ENCODE peak calls at places on chromosomes 11 and 22, in six cellular contexts. One of them, this sample, is unnamed.
A peak's percentile ranks its signal among the peaks of the same experiment; 100 is the strongest.

GRCh38 chr22:50422961-50423815 is 51.6 kb downstream of the SBF1 start:
- DNase-seq in stomach: no peak
- DNase-seq in K562: no peak
- DNase-seq in CD8-positive, alpha-beta T cell: no peak
- DNase-seq in astrocyte of the spinal cord: no peak
- DNase-seq in fibroblast of lung: no peak
- DNase-seq in this sample: no peak

GRCh38 chr22:19873960-19874306 is 19.3 kb upstream of the GNB1L start:
- DNase-seq in fibroblast of lung: no peak
- DNase-seq in K562: no peak
- DNase-seq in CD8-positive, alpha-beta T cell: no peak
- DNase-seq in stomach: no peak
- DNase-seq in astrocyte of the spinal cord: no peak
- DNase-seq in this sample: no peak

GRCh38 chr11:15638386-15638787 is 523.7 kb downstream of the INSC start:
- DNase-seq in stomach: no peak
- DNase-seq in K562: no peak
- DNase-seq in fibroblast of lung: no peak
- DNase-seq in CD8-positive, alpha-beta T cell: no peak
- DNase-seq in astrocyte of the spinal cord: no peak
- DNase-seq in this sample: no peak

GRCh38 chr11:71451596-71452353 is 1.2 kb upstream of the NADSYN1 start:
- DNase-seq in fibroblast of lung: no peak
- DNase-seq in CD8-positive, alpha-beta T cell: no peak
- DNase-seq in K562: peak; percentile 37
- DNase-seq in stomach: no peak
- DNase-seq in astrocyte of the spinal cord: no peak
- DNase-seq in this sample: no peak

GRCh38 chr11:534592-535518 is 521 bp downstream of the HRAS start:
- DNase-seq in CD8-positive, alpha-beta T cell: peak; percentile 9
- DNase-seq in stomach: peak; percentile 52
- DNase-seq in K562: no peak
- DNase-seq in astrocyte of the spinal cord: no peak
- DNase-seq in fibroblast of lung: peak; percentile 19
- DNase-seq in this sample: peak; percentile 66

GRCh38 chr22:30878516-30879365 is 89.8 kb downstream of the MORC2 start:
- DNase-seq in astrocyte of the spinal cord: no peak
- DNase-seq in CD8-positive, alpha-beta T cell: no peak
- DNase-seq in K562: peak; percentile 60
- DNase-seq in fibroblast of lung: no peak
- DNase-seq in stomach: no peak
- DNase-seq in this sample: peak; percentile 10

GRCh38 chr11:45142241-45142885 is 4.1 kb upstream of the PRDM11 start:
- DNase-seq in fibroblast of lung: no peak
- DNase-seq in CD8-positive, alpha-beta T cell: no peak
- DNase-seq in astrocyte of the spinal cord: no peak
- DNase-seq in stomach: peak; percentile 21
- DNase-seq in K562: no peak
- DNase-seq in this sample: peak; percentile 39

GRCh38 chr11:124605719-124606118 is 5.5 kb upstream of the PANX3 start:
- DNase-seq in fibroblast of lung: no peak
- DNase-seq in astrocyte of the spinal cord: no peak
- DNase-seq in K562: no peak
- DNase-seq in stomach: no peak
- DNase-seq in CD8-positive, alpha-beta T cell: no peak
- DNase-seq in this sample: no peak

GRCh38 chr11:76783901-76784813 is 1.0 kb downstream of the TSKU start:
- DNase-seq in K562: peak; percentile 89
- DNase-seq in astrocyte of the spinal cord: peak; percentile 85
- DNase-seq in stomach: peak; percentile 56
- DNase-seq in fibroblast of lung: peak; percentile 88
- DNase-seq in CD8-positive, alpha-beta T cell: no peak
- DNase-seq in this sample: peak; percentile 77

GRCh38 chr11:132941024-132941646 is 591.2 kb downstream of the OPCML start:
- DNase-seq in fibroblast of lung: peak; percentile 26
- DNase-seq in K562: peak; percentile 6
- DNase-seq in astrocyte of the spinal cord: peak; percentile 52
- DNase-seq in CD8-positive, alpha-beta T cell: no peak
- DNase-seq in stomach: no peak
- DNase-seq in this sample: peak; percentile 62

GRCh38 chr22:27003301-27003700 is 345.9 kb downstream of the MIAT start:
- DNase-seq in stomach: no peak
- DNase-seq in CD8-positive, alpha-beta T cell: no peak
- DNase-seq in astrocyte of the spinal cord: no peak
- DNase-seq in K562: no peak
- DNase-seq in fibroblast of lung: peak; percentile 36
- DNase-seq in this sample: no peak

GRCh38 chr11:63958013-63958412 is 16.4 kb upstream of the COX8A start:
- DNase-seq in fibroblast of lung: no peak
- DNase-seq in stomach: no peak
- DNase-seq in K562: no peak
- DNase-seq in astrocyte of the spinal cord: no peak
- DNase-seq in CD8-positive, alpha-beta T cell: no peak
- DNase-seq in this sample: no peak

GRCh38 chr11:32092581-32093170 is 1.8 kb downstream of the RCN1 start:
- DNase-seq in astrocyte of the spinal cord: no peak
- DNase-seq in K562: no peak
- DNase-seq in CD8-positive, alpha-beta T cell: no peak
- DNase-seq in fibroblast of lung: no peak
- DNase-seq in stomach: no peak
- DNase-seq in this sample: no peak

GRCh38 chr11:119155733-119156492 is 7.1 kb downstream of the ABCG4 start:
- DNase-seq in astrocyte of the spinal cord: no peak
- DNase-seq in stomach: no peak
- DNase-seq in K562: peak; percentile 70
- DNase-seq in fibroblast of lung: no peak
- DNase-seq in CD8-positive, alpha-beta T cell: no peak
- DNase-seq in this sample: no peak

GRCh38 chr11:125344846-125345705 is 151.0 kb downstream of the FEZ1 start:
- DNase-seq in K562: no peak
- DNase-seq in CD8-positive, alpha-beta T cell: no peak
- DNase-seq in fibroblast of lung: no peak
- DNase-seq in stomach: no peak
- DNase-seq in astrocyte of the spinal cord: no peak
- DNase-seq in this sample: no peak

GRCh38 chr11:28743101-28743550 is 634.9 kb downstream of the METTL15 start:
- DNase-seq in stomach: no peak
- DNase-seq in fibroblast of lung: peak; percentile 31
- DNase-seq in astrocyte of the spinal cord: peak; percentile 26
- DNase-seq in CD8-positive, alpha-beta T cell: no peak
- DNase-seq in K562: no peak
- DNase-seq in this sample: peak; percentile 29

GRCh38 chr11:123338997-123339752 is 90.9 kb upstream of the GRAMD1B start:
- DNase-seq in K562: no peak
- DNase-seq in astrocyte of the spinal cord: no peak
- DNase-seq in stomach: no peak
- DNase-seq in fibroblast of lung: no peak
- DNase-seq in CD8-positive, alpha-beta T cell: no peak
- DNase-seq in this sample: no peak

GRCh38 chr11:102109896-102110760 is at the start of gene YAP1:
- DNase-seq in K562: peak; percentile 37
- DNase-seq in fibroblast of lung: peak; percentile 97
- DNase-seq in stomach: peak; percentile 88
- DNase-seq in astrocyte of the spinal cord: peak; percentile 97
- DNase-seq in CD8-positive, alpha-beta T cell: peak; percentile 39
- DNase-seq in this sample: peak; percentile 97

GRCh38 chr11:114172871-114173444 is 113.4 kb downstream of the ZBTB16 start:
- DNase-seq in stomach: no peak
- DNase-seq in astrocyte of the spinal cord: no peak
- DNase-seq in K562: no peak
- DNase-seq in fibroblast of lung: no peak
- DNase-seq in CD8-positive, alpha-beta T cell: no peak
- DNase-seq in this sample: no peak

GRCh38 chr11:44418438-44418795 is 108.5 kb upstream of the ALX4 start:
- DNase-seq in CD8-positive, alpha-beta T cell: no peak
- DNase-seq in stomach: no peak
- DNase-seq in K562: no peak
- DNase-seq in fibroblast of lung: no peak
- DNase-seq in astrocyte of the spinal cord: no peak
- DNase-seq in this sample: no peak

GRCh38 chr22:25760294-25760693 is 18.3 kb downstream of the MYO18B start:
- DNase-seq in K562: no peak
- DNase-seq in fibroblast of lung: peak; percentile 59
- DNase-seq in CD8-positive, alpha-beta T cell: no peak
- DNase-seq in stomach: no peak
- DNase-seq in astrocyte of the spinal cord: peak; percentile 22
- DNase-seq in this sample: no peak

GRCh38 chr11:9815486-9816136 is 151.7 kb downstream of the SWAP70 start:
- DNase-seq in stomach: no peak
- DNase-seq in K562: no peak
- DNase-seq in astrocyte of the spinal cord: peak; percentile 81
- DNase-seq in fibroblast of lung: peak; percentile 88
- DNase-seq in CD8-positive, alpha-beta T cell: no peak
- DNase-seq in this sample: peak; percentile 91

GRCh38 chr11:43687120-43687791 is 6.7 kb downstream of the HSD17B12 start:
- DNase-seq in stomach: peak; percentile 26
- DNase-seq in CD8-positive, alpha-beta T cell: no peak
- DNase-seq in K562: no peak
- DNase-seq in astrocyte of the spinal cord: peak; percentile 19
- DNase-seq in fibroblast of lung: peak; percentile 41
- DNase-seq in this sample: peak; percentile 49

GRCh38 chr11:45850446-45850845 is 3.2 kb downstream of the CRY2 start:
- DNase-seq in CD8-positive, alpha-beta T cell: no peak
- DNase-seq in stomach: no peak
- DNase-seq in fibroblast of lung: peak; percentile 64
- DNase-seq in K562: no peak
- DNase-seq in astrocyte of the spinal cord: peak; percentile 22
- DNase-seq in this sample: peak; percentile 65

GRCh38 chr11:118841469-118842222 is 42.0 kb upstream of the CXCR5 start:
- DNase-seq in K562: no peak
- DNase-seq in fibroblast of lung: no peak
- DNase-seq in astrocyte of the spinal cord: no peak
- DNase-seq in stomach: no peak
- DNase-seq in CD8-positive, alpha-beta T cell: peak; percentile 3
- DNase-seq in this sample: no peak

GRCh38 chr11:120994460-120994859 is 29.4 kb upstream of the TBCEL start:
- DNase-seq in stomach: no peak
- DNase-seq in K562: no peak
- DNase-seq in astrocyte of the spinal cord: no peak
- DNase-seq in CD8-positive, alpha-beta T cell: no peak
- DNase-seq in fibroblast of lung: no peak
- DNase-seq in this sample: no peak

GRCh38 chr11:74232316-74232950 is 61.3 kb downstream of the PPME1 start:
- DNase-seq in K562: no peak
- DNase-seq in stomach: no peak
- DNase-seq in fibroblast of lung: no peak
- DNase-seq in astrocyte of the spinal cord: no peak
- DNase-seq in CD8-positive, alpha-beta T cell: no peak
- DNase-seq in this sample: no peak

GRCh38 chr11:66243816-66244215 is 24.6 kb upstream of the RAB1B start:
- DNase-seq in K562: no peak
- DNase-seq in fibroblast of lung: no peak
- DNase-seq in stomach: no peak
- DNase-seq in CD8-positive, alpha-beta T cell: no peak
- DNase-seq in astrocyte of the spinal cord: no peak
- DNase-seq in this sample: no peak

GRCh38 chr11:62264004-62264403 is 6.0 kb upstream of the SCGB2A2 start:
- DNase-seq in fibroblast of lung: no peak
- DNase-seq in K562: no peak
- DNase-seq in CD8-positive, alpha-beta T cell: no peak
- DNase-seq in stomach: no peak
- DNase-seq in astrocyte of the spinal cord: peak; percentile 3
- DNase-seq in this sample: peak; percentile 19

GRCh38 chr22:44448271-44448780 is 49.7 kb downstream of the RTL6 start:
- DNase-seq in CD8-positive, alpha-beta T cell: no peak
- DNase-seq in fibroblast of lung: peak; percentile 97
- DNase-seq in stomach: peak; percentile 72
- DNase-seq in astrocyte of the spinal cord: peak; percentile 96
- DNase-seq in K562: no peak
- DNase-seq in this sample: peak; percentile 82

GRCh38 chr11:92941676-92942571 is 27.5 kb upstream of the MTNR1B start:
- DNase-seq in astrocyte of the spinal cord: peak; percentile 45
- DNase-seq in fibroblast of lung: no peak
- DNase-seq in K562: peak; percentile 37
- DNase-seq in stomach: no peak
- DNase-seq in CD8-positive, alpha-beta T cell: no peak
- DNase-seq in this sample: peak; percentile 7

GRCh38 chr11:41659990-41660389 is 200.5 kb upstream of the LRRC4C start:
- DNase-seq in astrocyte of the spinal cord: no peak
- DNase-seq in fibroblast of lung: peak; percentile 3
- DNase-seq in CD8-positive, alpha-beta T cell: no peak
- DNase-seq in K562: no peak
- DNase-seq in stomach: no peak
- DNase-seq in this sample: no peak

GRCh38 chr11:41665633-41666032 is 206.2 kb upstream of the LRRC4C start:
- DNase-seq in K562: no peak
- DNase-seq in stomach: no peak
- DNase-seq in CD8-positive, alpha-beta T cell: no peak
- DNase-seq in astrocyte of the spinal cord: no peak
- DNase-seq in fibroblast of lung: peak; percentile 22
- DNase-seq in this sample: no peak

DNA sequence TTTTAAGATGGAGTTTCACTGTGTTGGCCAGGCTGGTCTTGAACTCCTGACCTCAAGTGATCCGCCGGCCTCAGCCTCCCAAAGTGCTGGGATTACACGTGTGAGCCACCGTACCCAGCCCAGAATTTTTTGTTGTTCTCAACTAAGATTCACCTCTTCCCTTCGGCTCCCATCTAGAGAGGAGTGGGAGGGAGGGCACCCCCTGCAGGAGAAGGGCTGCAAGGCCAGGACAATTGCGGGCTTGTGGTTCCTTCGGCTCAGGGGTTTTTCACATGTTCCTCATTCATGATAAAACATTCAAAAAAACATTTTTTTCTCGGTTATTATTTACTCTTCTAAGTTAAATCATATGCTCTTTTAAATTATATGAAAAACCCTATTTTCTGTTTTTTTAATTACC is 201.1 kb upstream of the LRRC4C start:
- DNase-seq in CD8-positive, alpha-beta T cell: no peak
- DNase-seq in astrocyte of the spinal cord: no peak
- DNase-seq in stomach: no peak
- DNase-seq in K562: no peak
- DNase-seq in fibroblast of lung: no peak
- DNase-seq in this sample: no peak
- TF ChIP-seq CTCF in CD8-positive, alpha-beta T cell: no peak
- TF ChIP-seq CTCF in astrocyte of the spinal cord: no peak
- TF ChIP-seq CTCF in stomach: no peak
- TF ChIP-seq CTCF in K562: no peak
- TF ChIP-seq CTCF in fibroblast of lung: no peak
- TF ChIP-seq CTCF in this sample: no peak

GRCh38 chr11:96524475-96524874 is 134.7 kb downstream of the JRKL start:
- DNase-seq in stomach: no peak
- DNase-seq in astrocyte of the spinal cord: peak; percentile 2
- DNase-seq in fibroblast of lung: no peak
- DNase-seq in CD8-positive, alpha-beta T cell: no peak
- DNase-seq in K562: no peak
- DNase-seq in this sample: no peak
- TF ChIP-seq CTCF in stomach: no peak
- TF ChIP-seq CTCF in astrocyte of the spinal cord: peak; percentile 13
- TF ChIP-seq CTCF in fibroblast of lung: no peak
- TF ChIP-seq CTCF in CD8-positive, alpha-beta T cell: no peak
- TF ChIP-seq CTCF in K562: no peak
- TF ChIP-seq CTCF in this sample: no peak

GRCh38 chr11:30128269-30128932 is 102.4 kb upstream of the FSHB start:
- DNase-seq in K562: peak; percentile 9
- DNase-seq in stomach: no peak
- DNase-seq in CD8-positive, alpha-beta T cell: no peak
- DNase-seq in fibroblast of lung: peak; percentile 33
- DNase-seq in astrocyte of the spinal cord: peak; percentile 37
- DNase-seq in this sample: peak; percentile 5
- TF ChIP-seq CTCF in K562: no peak
- TF ChIP-seq CTCF in stomach: peak; percentile 43
- TF ChIP-seq CTCF in CD8-positive, alpha-beta T cell: no peak
- TF ChIP-seq CTCF in fibroblast of lung: peak; percentile 49
- TF ChIP-seq CTCF in astrocyte of the spinal cord: peak; percentile 65
- TF ChIP-seq CTCF in this sample: peak; percentile 36

GRCh38 chr11:33532257-33532656 is 168.4 kb downstream of the C11orf91 start:
- DNase-seq in fibroblast of lung: no peak
- DNase-seq in K562: no peak
- DNase-seq in astrocyte of the spinal cord: no peak
- DNase-seq in stomach: no peak
- DNase-seq in CD8-positive, alpha-beta T cell: no peak
- DNase-seq in this sample: no peak
- TF ChIP-seq CTCF in fibroblast of lung: no peak
- TF ChIP-seq CTCF in K562: no peak
- TF ChIP-seq CTCF in astrocyte of the spinal cord: no peak
- TF ChIP-seq CTCF in stomach: no peak
- TF ChIP-seq CTCF in CD8-positive, alpha-beta T cell: no peak
- TF ChIP-seq CTCF in this sample: no peak

This sample was measured in foreskin fibroblast.